ENCODE peak calls at places on chromosomes 7 and 10, in eight cellular contexts. C is A549, U is transverse colon, M is H1, N is ovary, I is stomach, B is SK-N-SH, E is tibial nerve. F is an unnamed sample.

GRCh38 chr10:59323036-59323459 is 39.3 kb downstream of the FAM13C start:
- DNase-seq in C (no peak), U (peak; percentile 8), M (no peak), N (no peak), I (no peak), B (no peak), E (no peak), F (no peak)

GRCh38 chr7:32559480-32559879 is 64.2 kb downstream of the AVL9 start:
- DNase-seq in C (no peak), U (no peak), M (no peak), N (no peak), I (no peak), B (no peak), E (no peak), F (no peak)

GRCh38 chr7:778968-779451 is 51.9 kb upstream of the PRKAR1B start:
- DNase-seq in C (no peak), U (no peak), M (no peak), N (no peak), I (no peak), B (peak; percentile 98), E (no peak), F (no peak)

GRCh38 chr7:29113384-29114102 is 32.8 kb downstream of the CPVL start:
- DNase-seq in C (peak; percentile 15), U (peak; percentile 30), M (no peak), N (no peak), I (no peak), B (no peak), E (no peak), F (peak; percentile 8)

GRCh38 chr10:45561952-45562351 is 110.6 kb downstream of the ZFAND4 start:
- DNase-seq in C (no peak), U (no peak), M (no peak), N (no peak), I (no peak), B (no peak), E (no peak), F (no peak)

GRCh38 chr7:36606442-36607205 is 117.7 kb downstream of the AOAH start:
- DNase-seq in C (no peak), U (no peak), M (no peak), N (no peak), I (no peak), B (peak; percentile 60), E (no peak), F (no peak)

GRCh38 chr7:132767378-132767777 is 191.1 kb upstream of the PLXNA4 start:
- DNase-seq in C (peak; percentile 62), U (no peak), M (no peak), N (no peak), I (no peak), B (no peak), E (no peak), F (no peak)

GRCh38 chr10:69572159-69573055 is 815 bp downstream of the NEUROG3 start:
- DNase-seq in C (no peak), U (no peak), M (peak; percentile 71), N (no peak), I (no peak), B (peak; percentile 49), E (no peak), F (no peak)

GRCh38 chr7:116340201-116340847 is 130.0 kb downstream of the TES start:
- DNase-seq in C (no peak), U (no peak), M (no peak), N (no peak), I (no peak), B (no peak), E (no peak), F (no peak)

GRCh38 chr7:139683137-139683871 is 94.5 kb downstream of the HIPK2 start:
- DNase-seq in C (no peak), U (peak; percentile 35), M (no peak), N (no peak), I (no peak), B (no peak), E (no peak), F (no peak)

GRCh38 chr10:4545077-4545476 is 280.9 kb upstream of the AKR1E2 start:
- DNase-seq in C (no peak), U (no peak), M (no peak), N (no peak), I (no peak), B (no peak), E (no peak), F (no peak)

GRCh38 chr10:58436071-58436470 is 50.9 kb downstream of the TFAM start:
- DNase-seq in C (peak; percentile 27), U (no peak), M (no peak), N (no peak), I (no peak), B (no peak), E (no peak), F (no peak)

GRCh38 chr10:124152781-124153600 is 59.6 kb upstream of the CHST15 start:
- DNase-seq in C (peak; percentile 89), U (peak; percentile 67), M (no peak), N (peak; percentile 36), I (peak; percentile 58), B (peak; percentile 50), E (peak; percentile 35), F (peak; percentile 1)

GRCh38 chr7:75881436-75882095 is 2.7 kb downstream of the RHBDD2 start:
- DNase-seq in C (no peak), U (no peak), M (no peak), N (no peak), I (no peak), B (no peak), E (no peak), F (no peak)

GRCh38 chr10:81532403-81532802 is 342.6 kb upstream of the NRG3 start:
- DNase-seq in C (no peak), U (no peak), M (no peak), N (no peak), I (no peak), B (no peak), E (no peak), F (no peak)

GRCh38 chr10:81534991-81535390 is 340.0 kb upstream of the NRG3 start:
- DNase-seq in C (no peak), U (no peak), M (no peak), N (no peak), I (no peak), B (no peak), E (no peak), F (no peak)
- TF ChIP-seq EP300 in C (no peak), U (no peak), M (no peak), N (no peak), I (no peak), B (no peak), E (no peak), F (no peak)

GRCh38 chr7:81468516-81468915 is 301.3 kb downstream of the HGF start:
- DNase-seq in C (no peak), U (no peak), M (no peak), N (no peak), I (no peak), B (no peak), E (no peak), F (no peak)

GRCh38 chr7:81469299-81470083 is 300.4 kb downstream of the HGF start:
- DNase-seq in C (no peak), U (no peak), M (no peak), N (no peak), I (no peak), B (no peak), E (no peak), F (no peak)

GRCh38 chr7:81467964-81468363 is 301.9 kb downstream of the HGF start:
- DNase-seq in C (no peak), U (peak; percentile 15), M (no peak), N (no peak), I (no peak), B (no peak), E (no peak), F (no peak)

GRCh38 chr7:81470724-81471379 is 299.0 kb downstream of the HGF start:
- DNase-seq in C (no peak), U (no peak), M (no peak), N (no peak), I (peak; percentile 75), B (no peak), E (no peak), F (no peak)

DNA sequence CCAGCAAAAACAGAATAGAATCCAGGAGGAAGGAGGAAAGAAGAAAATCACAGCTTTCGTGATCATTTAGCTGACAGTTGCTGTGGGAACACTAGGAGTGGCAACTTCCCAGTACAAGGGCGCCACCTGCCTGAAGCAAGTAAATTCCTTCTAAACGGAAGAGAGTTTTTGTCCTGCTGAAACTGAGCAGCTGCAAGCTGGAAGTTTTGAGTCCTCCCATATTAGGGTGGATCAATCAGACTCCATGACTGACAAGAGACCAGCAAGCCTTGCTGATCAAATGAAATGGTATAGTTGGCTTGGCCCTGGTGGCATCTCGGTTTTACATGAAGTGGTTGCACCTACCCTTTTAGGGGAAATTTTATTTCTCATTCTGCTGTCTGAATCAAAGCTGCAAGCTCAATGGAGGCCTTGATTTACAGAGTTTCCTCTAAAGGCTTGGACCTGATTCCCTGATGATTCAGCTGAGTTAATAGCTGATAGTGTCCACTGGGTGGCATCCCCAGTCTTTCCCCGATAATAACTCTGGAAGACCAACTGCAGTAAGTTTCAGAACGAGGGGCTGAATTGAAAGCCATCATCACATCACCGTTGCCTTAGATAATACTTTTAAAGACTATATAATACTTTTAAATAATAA is 299.6 kb downstream of the HGF start:
- DNase-seq in C (peak; percentile 90), U (peak; percentile 82), M (peak; percentile 69), N (peak; percentile 62), I (peak; percentile 74), B (peak; percentile 53), E (peak; percentile 38), F (peak; percentile 14)
- TF ChIP-seq EP300 in C (no peak), U (no peak), M (no peak), N (no peak), I (no peak), B (no peak), E (no peak), F (no peak)

GRCh38 chr10:68559872-68560200 is 301 bp upstream of the TET1 start:
- DNase-seq in C (no peak), U (no peak), M (no peak), N (no peak), I (no peak), B (no peak), E (peak; percentile 22), F (no peak)
- TF ChIP-seq EP300 in C (no peak), U (no peak), M (no peak), N (no peak), I (no peak), B (no peak), E (no peak), F (no peak)

GRCh38 chr7:137657476-137658193 is 189.1 kb downstream of the DGKI start:
- DNase-seq in C (no peak), U (no peak), M (no peak), N (no peak), I (no peak), B (no peak), E (no peak), F (no peak)
- TF ChIP-seq EP300 in C (no peak), U (no peak), M (no peak), N (no peak), I (no peak), B (no peak), E (no peak), F (no peak)

DNA sequence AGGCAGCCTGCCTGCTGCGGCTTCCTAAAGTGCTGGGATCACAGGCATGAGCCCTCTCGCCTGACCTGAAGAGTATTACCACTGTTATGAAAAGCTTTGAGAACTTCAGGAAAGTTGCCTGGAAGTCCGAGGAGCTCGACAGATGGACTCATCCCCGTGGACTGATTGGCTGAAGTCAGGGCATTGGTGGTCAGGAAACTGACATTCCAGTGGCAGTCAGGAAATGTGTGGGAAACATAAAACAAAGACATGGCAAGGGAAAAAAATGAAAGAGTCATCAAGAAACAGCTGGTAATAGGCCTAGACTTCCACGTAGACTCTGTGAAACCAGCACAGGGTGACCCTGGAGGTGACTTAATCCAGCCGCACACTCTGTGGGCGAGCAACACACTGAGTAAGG is 123.3 kb downstream of the CDH23 start:
- DNase-seq in C (no peak), U (no peak), M (no peak), N (no peak), I (no peak), B (no peak), E (no peak), F (no peak)
- TF ChIP-seq EP300 in C (no peak), U (no peak), M (no peak), N (no peak), I (no peak), B (no peak), E (no peak), F (no peak)

F was measured in K562.